ENCODE peak calls at places on chromosomes 3 and 15, in ten cellular contexts. O is mammary epithelial cell, J is cardiac fibroblast, Y is astrocyte of the spinal cord, D is ovary, P is endodermal cell, A is A549, G is lower leg skin, S is AG10803, W is heart right ventricle. B is an unnamed sample.

GRCh38 chr3:51686512-51687215 is 15.6 kb downstream of the TEX264 start:
- DNase-seq in J (peak), D (no peak), S (peak), P (no peak), W (peak), G (peak), O (peak), Y (no peak), A (no peak), B (peak)

GRCh38 chr3:129481783-129482332 is 41.8 kb downstream of the IFT122 start:
- DNase-seq in O (peak), J (peak), S (peak), A (no peak), P (peak), D (peak), W (no peak), G (peak), Y (peak), B (peak)

GRCh38 chr15:89323825-89324224 is 10.8 kb downstream of the POLG start:
- DNase-seq in O (no peak), D (no peak), A (no peak), G (peak), J (no peak), P (no peak), Y (no peak), W (no peak), S (no peak), B (no peak)

GRCh38 chr3:85939026-85939616 is 980.3 kb downstream of the CADM2 start:
- DNase-seq in P (no peak), W (no peak), J (no peak), Y (peak), S (no peak), A (no peak), D (no peak), G (no peak), O (no peak), B (peak)

GRCh38 chr3:119311191-119311925 is 17.2 kb downstream of the ARHGAP31 start:
- DNase-seq in A (peak), J (peak), W (no peak), D (no peak), G (no peak), S (peak), Y (peak), O (peak), P (peak), B (peak)

GRCh38 chr3:71707600-71707999 is 17.6 kb downstream of the EIF4E3 start:
- DNase-seq in Y (peak), A (no peak), W (no peak), G (no peak), D (no peak), O (no peak), S (no peak), J (no peak), P (no peak), B (peak)

GRCh38 chr3:196771067-196771466 is 31.4 kb downstream of the PAK2 start:
- DNase-seq in W (no peak), A (no peak), D (no peak), J (no peak), G (no peak), P (no peak), Y (no peak), S (no peak), O (no peak), B (no peak)

GRCh38 chr3:170700054-170700404 is 114.2 kb upstream of the SLC7A14 start:
- DNase-seq in P (no peak), G (no peak), Y (no peak), J (no peak), A (no peak), S (no peak), W (no peak), O (no peak), D (no peak), B (no peak)

GRCh38 chr3:19885468-19885867 is 48.5 kb downstream of the EFHB start:
- DNase-seq in S (peak), W (peak), J (peak), G (no peak), O (peak), Y (peak), A (peak), P (no peak), D (no peak), B (peak)

GRCh38 chr15:25439456-25439836 is 622 bp upstream of the UBE3A start:
- DNase-seq in O (peak), W (no peak), D (no peak), J (peak), P (no peak), A (no peak), Y (no peak), G (no peak), S (peak), B (peak)

GRCh38 chr15:58361291-58361759 is 70.5 kb upstream of the LIPC start:
- DNase-seq in P (no peak), G (no peak), Y (peak), D (no peak), A (no peak), S (peak), J (peak), W (no peak), O (no peak), B (peak)

GRCh38 chr3:140898340-140899180 is 43.1 kb upstream of the SLC25A36 start:
- DNase-seq in W (no peak), Y (peak), O (peak), S (peak), J (peak), A (no peak), G (peak), D (no peak), P (no peak), B (peak)

GRCh38 chr15:70050970-70051369 is 46.7 kb downstream of the TLE3 start:
- DNase-seq in P (no peak), A (no peak), J (no peak), S (no peak), W (no peak), D (peak), O (no peak), G (no peak), Y (no peak), B (no peak)

GRCh38 chr3:126676919-126677705 is 22.2 kb upstream of the TXNRD3 start:
- DNase-seq in A (no peak), D (no peak), P (peak), J (peak), S (peak), W (no peak), G (no peak), Y (no peak), O (no peak), B (peak)

GRCh38 chr15:28989896-28990295 is 104.1 kb downstream of the APBA2 start:
- DNase-seq in G (no peak), W (no peak), S (no peak), Y (no peak), D (no peak), A (no peak), O (no peak), P (no peak), J (no peak), B (no peak)

GRCh38 chr3:166425900-166426611 is 588.8 kb upstream of the BCHE start:
- DNase-seq in S (no peak), G (peak), A (no peak), D (no peak), W (no peak), Y (no peak), O (no peak), J (no peak), P (peak), B (no peak)

GRCh38 chr15:42691308-42691707 is 45.6 kb downstream of the CDAN1 start:
- DNase-seq in S (no peak), P (no peak), A (no peak), J (no peak), O (no peak), W (no peak), Y (no peak), G (no peak), D (no peak), B (no peak)

GRCh38 chr15:96332854-96333193 is 2.3 kb downstream of the NR2F2 start:
- DNase-seq in A (no peak), J (peak), O (no peak), W (no peak), S (no peak), Y (peak), D (no peak), G (no peak), P (no peak), B (peak)

GRCh38 chr15:33742807-33743206 is 225.5 kb upstream of the CHRM5 start:
- DNase-seq in P (no peak), J (no peak), A (no peak), Y (peak), G (no peak), O (no peak), D (no peak), S (peak), W (no peak), B (peak)

GRCh38 chr3:155312781-155313180 is 19.3 kb upstream of the STRIT1 start:
- DNase-seq in D (no peak), O (no peak), S (peak), P (no peak), A (no peak), Y (peak), G (no peak), W (no peak), J (peak), B (peak)

GRCh38 chr15:86829251-86829650 is 749.6 kb downstream of the AGBL1 start:
- DNase-seq in Y (no peak), P (no peak), J (no peak), S (no peak), G (no peak), A (no peak), D (no peak), O (no peak), W (no peak), B (no peak)

GRCh38 chr3:109563149-109563548 is 225.8 kb upstream of the DPPA4 start:
- DNase-seq in Y (no peak), D (no peak), A (no peak), P (no peak), G (no peak), J (no peak), W (no peak), S (no peak), O (no peak), B (no peak)

GRCh38 chr15:79849789-79850188 is 47.0 kb downstream of the MTHFS start:
- DNase-seq in Y (peak), G (no peak), O (no peak), A (peak), W (no peak), J (peak), D (no peak), P (peak), S (peak), B (peak)

GRCh38 chr3:194084284-194084683 is 51.7 kb upstream of the HES1 start:
- DNase-seq in G (peak), O (no peak), W (no peak), A (no peak), J (no peak), D (no peak), P (peak), S (no peak), Y (no peak), B (no peak)
- H3K4me3 ChIP-seq in G (no peak), O (no peak), W (no peak), A (no peak), J (no peak), D (no peak), P (no peak), S (no peak), Y (no peak), B (no peak)

GRCh38 chr3:183582161-183582560 is 26.7 kb upstream of the KLHL6 start:
- DNase-seq in P (no peak), W (no peak), G (no peak), Y (no peak), J (no peak), D (no peak), A (no peak), S (no peak), O (no peak), B (no peak)

GRCh38 chr3:183578179-183578578 is 22.7 kb upstream of the KLHL6 start:
- DNase-seq in J (no peak), D (no peak), O (no peak), W (no peak), S (no peak), Y (no peak), P (no peak), A (no peak), G (no peak), B (no peak)

GRCh38 chr3:183577336-183577735 is 21.8 kb upstream of the KLHL6 start:
- DNase-seq in D (no peak), Y (no peak), J (no peak), W (no peak), P (no peak), S (no peak), A (no peak), G (no peak), O (no peak), B (no peak)

GRCh38 chr3:183581496-183582155 is 26.1 kb upstream of the KLHL6 start:
- DNase-seq in A (no peak), Y (no peak), D (no peak), O (no peak), G (no peak), W (no peak), S (no peak), J (no peak), P (no peak), B (no peak)

GRCh38 chr3:183579967-183580720 is 24.6 kb upstream of the KLHL6 start:
- DNase-seq in W (peak), P (no peak), J (peak), A (no peak), G (no peak), O (no peak), D (peak), S (peak), Y (no peak), B (peak)
- H3K4me3 ChIP-seq in W (peak), P (no peak), J (peak), A (no peak), G (no peak), O (no peak), D (no peak), S (peak), Y (no peak), B (no peak)

GRCh38 chr15:31308185-31308639 is 18.4 kb upstream of the KLF13 start:
- DNase-seq in O (no peak), D (no peak), G (peak), P (peak), S (no peak), J (no peak), W (no peak), A (no peak), Y (no peak), B (no peak)
- H3K4me3 ChIP-seq in O (no peak), D (no peak), G (no peak), P (no peak), S (no peak), J (no peak), W (no peak), A (no peak), Y (no peak), B (no peak)

DNA sequence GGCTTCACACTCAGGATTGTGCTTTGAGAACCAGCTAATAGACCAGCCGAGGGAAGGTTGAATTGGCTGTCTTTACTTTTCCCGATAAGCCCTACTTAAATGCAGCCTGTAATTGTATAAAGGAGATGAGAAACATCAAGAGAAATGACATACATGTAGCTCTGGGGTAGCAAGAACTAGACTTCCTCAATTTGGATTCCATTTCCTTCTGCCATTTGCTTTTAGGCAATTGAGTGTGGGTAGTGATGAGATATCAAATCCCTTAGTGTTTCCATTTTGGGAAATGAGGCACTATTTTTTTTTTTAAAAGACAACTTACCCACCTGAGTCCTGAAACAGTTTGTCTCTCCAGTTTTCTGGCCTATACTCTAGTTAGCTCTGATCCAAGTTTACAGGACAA is 2.2 kb downstream of the INAFM2 start:
- DNase-seq in D (no peak), W (no peak), S (no peak), O (no peak), G (no peak), P (no peak), J (no peak), A (no peak), Y (no peak), B (no peak)
- H3K4me3 ChIP-seq in D (no peak), W (peak), S (peak), O (no peak), G (no peak), P (no peak), J (peak), A (no peak), Y (no peak), B (no peak)

DNA sequence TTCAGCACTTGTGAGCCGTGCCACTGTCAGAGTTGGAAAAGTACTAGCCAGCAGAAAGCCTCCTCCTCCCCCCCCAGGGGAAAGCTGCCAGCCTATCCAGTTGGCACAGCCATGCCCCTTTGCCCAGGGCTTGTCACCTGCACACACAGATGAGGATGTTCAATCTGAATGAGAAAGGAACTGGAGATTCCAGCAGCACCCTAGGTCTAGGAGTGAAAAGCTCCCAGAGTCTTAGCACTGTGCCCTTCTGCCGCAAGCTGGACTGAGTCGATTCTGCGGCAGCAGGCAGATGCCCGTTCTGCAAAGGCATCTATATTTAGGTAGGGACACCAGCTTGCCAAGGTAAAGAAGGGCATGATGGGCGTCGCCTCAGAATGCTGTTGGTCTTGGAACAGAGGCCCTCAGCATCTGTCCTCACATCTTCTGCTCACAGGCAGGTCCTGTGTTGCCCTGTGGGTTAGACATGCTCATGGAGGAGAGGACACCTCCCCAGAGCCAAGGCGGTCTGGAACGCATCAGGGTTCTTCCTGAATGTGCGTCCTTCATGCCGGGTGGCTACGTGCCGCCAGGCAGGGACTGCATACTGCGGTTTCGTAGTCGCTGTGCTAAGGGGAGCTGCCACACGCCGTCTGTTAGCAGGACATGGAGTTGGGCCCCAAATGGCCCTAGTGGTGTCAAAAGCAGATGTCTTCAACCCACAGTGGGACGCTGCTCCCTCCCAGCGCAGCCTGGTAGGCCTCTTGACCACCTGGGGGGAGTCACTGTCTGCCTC is 109.5 kb downstream of the VGLL4 start:
- DNase-seq in G (no peak), P (no peak), Y (no peak), O (no peak), S (no peak), D (peak), A (no peak), J (no peak), W (peak), B (no peak)
- H3K4me3 ChIP-seq in G (no peak), P (no peak), Y (no peak), O (no peak), S (no peak), D (no peak), A (no peak), J (no peak), W (no peak), B (no peak)

GRCh38 chr3:178561239-178561638 is 25.0 kb downstream of the KCNMB2 start:
- DNase-seq in J (no peak), W (no peak), G (no peak), Y (no peak), P (no peak), D (no peak), A (no peak), O (no peak), S (no peak), B (peak)
- H3K4me3 ChIP-seq in J (no peak), W (no peak), G (no peak), Y (no peak), P (no peak), D (no peak), A (no peak), O (no peak), S (no peak), B (no peak)

GRCh38 chr3:133467780-133468179 is 67.9 kb downstream of the BFSP2 start:
- DNase-seq in Y (no peak), A (no peak), J (no peak), P (no peak), D (no peak), W (no peak), G (no peak), O (no peak), S (no peak), B (no peak)
- H3K4me3 ChIP-seq in Y (no peak), A (no peak), J (no peak), P (no peak), D (no peak), W (no peak), G (no peak), O (no peak), S (no peak), B (no peak)